ENCODE peak calls at places on chromosomes 12 and 14, in five cellular contexts. One of them, this sample, is unnamed.

GRCh38 chr12:46470039-46470627 is 97.6 kb upstream of the SLC38A2 start:
- DNase-seq in CD8-positive, alpha-beta T cell: no peak
- DNase-seq in occipital lobe: no peak
- DNase-seq in choroid plexus epithelial cell: peak
- DNase-seq in tibial artery: no peak
- DNase-seq in this sample: no peak

GRCh38 chr12:44381341-44381740 is 494.8 kb downstream of the NELL2 start:
- DNase-seq in CD8-positive, alpha-beta T cell: no peak
- DNase-seq in choroid plexus epithelial cell: no peak
- DNase-seq in occipital lobe: no peak
- DNase-seq in tibial artery: no peak
- DNase-seq in this sample: no peak

GRCh38 chr12:90677055-90677454 is 277.9 kb downstream of the CCER1 start:
- DNase-seq in occipital lobe: no peak
- DNase-seq in CD8-positive, alpha-beta T cell: no peak
- DNase-seq in tibial artery: no peak
- DNase-seq in choroid plexus epithelial cell: no peak
- DNase-seq in this sample: no peak

GRCh38 chr12:15044461-15044860 is 71.6 kb downstream of the PDE6H start:
- DNase-seq in tibial artery: peak
- DNase-seq in occipital lobe: no peak
- DNase-seq in CD8-positive, alpha-beta T cell: no peak
- DNase-seq in choroid plexus epithelial cell: peak
- DNase-seq in this sample: no peak

GRCh38 chr12:104672501-104673265 is 215.9 kb downstream of the CHST11 start:
- DNase-seq in occipital lobe: peak
- DNase-seq in choroid plexus epithelial cell: no peak
- DNase-seq in CD8-positive, alpha-beta T cell: no peak
- DNase-seq in tibial artery: peak
- DNase-seq in this sample: no peak

GRCh38 chr14:30227871-30228270 is 300.2 kb upstream of the PRKD1 start:
- DNase-seq in choroid plexus epithelial cell: peak
- DNase-seq in occipital lobe: no peak
- DNase-seq in CD8-positive, alpha-beta T cell: no peak
- DNase-seq in tibial artery: peak
- DNase-seq in this sample: no peak

GRCh38 chr12:96104566-96104965 is 69.2 kb upstream of the LTA4H start:
- DNase-seq in tibial artery: no peak
- DNase-seq in choroid plexus epithelial cell: no peak
- DNase-seq in CD8-positive, alpha-beta T cell: no peak
- DNase-seq in occipital lobe: no peak
- DNase-seq in this sample: no peak

GRCh38 chr12:70609739-70610491 is 27.3 kb downstream of the PTPRB start:
- DNase-seq in choroid plexus epithelial cell: no peak
- DNase-seq in CD8-positive, alpha-beta T cell: no peak
- DNase-seq in occipital lobe: no peak
- DNase-seq in tibial artery: peak
- DNase-seq in this sample: no peak

GRCh38 chr14:74134484-74134883 is 49.7 kb downstream of the LIN52 start:
- DNase-seq in occipital lobe: no peak
- DNase-seq in choroid plexus epithelial cell: no peak
- DNase-seq in CD8-positive, alpha-beta T cell: no peak
- DNase-seq in tibial artery: no peak
- DNase-seq in this sample: no peak

GRCh38 chr14:29616922-29617321 is 310.7 kb downstream of the PRKD1 start:
- DNase-seq in CD8-positive, alpha-beta T cell: no peak
- DNase-seq in tibial artery: no peak
- DNase-seq in occipital lobe: no peak
- DNase-seq in choroid plexus epithelial cell: no peak
- DNase-seq in this sample: no peak

GRCh38 chr14:95275507-95275906 is 44.2 kb downstream of the CLMN start:
- DNase-seq in choroid plexus epithelial cell: no peak
- DNase-seq in tibial artery: no peak
- DNase-seq in occipital lobe: no peak
- DNase-seq in CD8-positive, alpha-beta T cell: no peak
- DNase-seq in this sample: no peak

GRCh38 chr14:28707814-28708213 is 58.8 kb upstream of the FOXG1 start:
- DNase-seq in CD8-positive, alpha-beta T cell: no peak
- DNase-seq in tibial artery: no peak
- DNase-seq in occipital lobe: no peak
- DNase-seq in choroid plexus epithelial cell: peak
- DNase-seq in this sample: no peak

GRCh38 chr14:55101698-55102097 is 27.4 kb upstream of the LGALS3 start:
- DNase-seq in CD8-positive, alpha-beta T cell: no peak
- DNase-seq in tibial artery: no peak
- DNase-seq in choroid plexus epithelial cell: no peak
- DNase-seq in occipital lobe: no peak
- DNase-seq in this sample: no peak

GRCh38 chr12:71214511-71215285 is 56.9 kb upstream of the TSPAN8 start:
- DNase-seq in CD8-positive, alpha-beta T cell: no peak
- DNase-seq in tibial artery: no peak
- DNase-seq in choroid plexus epithelial cell: peak
- DNase-seq in occipital lobe: no peak
- DNase-seq in this sample: no peak

GRCh38 chr12:24991209-24992049 is 42.5 kb upstream of the BCAT1 start:
- DNase-seq in tibial artery: no peak
- DNase-seq in occipital lobe: no peak
- DNase-seq in choroid plexus epithelial cell: peak
- DNase-seq in CD8-positive, alpha-beta T cell: no peak
- DNase-seq in this sample: no peak

GRCh38 chr14:93903342-93904184 is 23.6 kb upstream of the FAM181A start:
- DNase-seq in choroid plexus epithelial cell: peak
- DNase-seq in occipital lobe: no peak
- DNase-seq in CD8-positive, alpha-beta T cell: no peak
- DNase-seq in tibial artery: no peak
- DNase-seq in this sample: no peak

GRCh38 chr12:96434107-96434506 is 33.9 kb upstream of the CDK17 start:
- DNase-seq in occipital lobe: no peak
- DNase-seq in choroid plexus epithelial cell: peak
- DNase-seq in CD8-positive, alpha-beta T cell: peak
- DNase-seq in tibial artery: no peak
- DNase-seq in this sample: no peak

GRCh38 chr12:3920378-3921141 is 47.4 kb upstream of the PARP11 start:
- DNase-seq in occipital lobe: no peak
- DNase-seq in CD8-positive, alpha-beta T cell: no peak
- DNase-seq in choroid plexus epithelial cell: peak
- DNase-seq in tibial artery: no peak
- DNase-seq in this sample: no peak

This sample was measured in hypothalamus.